ENCODE peak calls at places on chromosomes 16 and 17, in seven cellular contexts. J, G, C, Y, M, L and T are unnamed samples.

GRCh38 chr17:61097786-61098185 is 301.9 kb upstream of the TBX2 start:
- DNase-seq in J (no peak), G (no peak), C (no peak), Y (no peak), M (no peak), L (no peak), T (no peak)

GRCh38 chr16:87959391-87959968 is 8.2 kb downstream of the BANP start:
- DNase-seq in J (no peak), G (no peak), C (no peak), Y (no peak), M (no peak), L (no peak), T (no peak)

GRCh38 chr16:86517652-86518258 is 7.4 kb downstream of the FOXF1 start:
- DNase-seq in J (peak; percentile 53), G (peak; percentile 37), C (peak; percentile 46), Y (peak; percentile 84), M (no peak), L (no peak), T (peak; percentile 68)

GRCh38 chr16:2019500-2019899 is at the start of gene NPW:
- DNase-seq in J (no peak), G (no peak), C (no peak), Y (no peak), M (no peak), L (no peak), T (no peak)

GRCh38 chr16:87713469-87714229 is 52.1 kb downstream of the KLHDC4 start:
- DNase-seq in J (no peak), G (no peak), C (no peak), Y (no peak), M (no peak), L (peak; percentile 31), T (no peak)

GRCh38 chr16:81625544-81626152 is 153.4 kb upstream of the PLCG2 start:
- DNase-seq in J (peak; percentile 78), G (peak; percentile 62), C (peak; percentile 68), Y (no peak), M (no peak), L (no peak), T (peak; percentile 40)

GRCh38 chr17:42779942-42780815 is at the start of gene WNK4:
- DNase-seq in J (no peak), G (no peak), C (no peak), Y (no peak), M (no peak), L (no peak), T (no peak)

GRCh38 chr16:48932216-48932855 is 322.4 kb upstream of the N4BP1 start:
- DNase-seq in J (no peak), G (no peak), C (no peak), Y (no peak), M (no peak), L (no peak), T (no peak)

GRCh38 chr17:75588546-75589016 is 981 bp downstream of the MYO15B start:
- DNase-seq in J (no peak), G (no peak), C (peak; percentile 13), Y (no peak), M (no peak), L (no peak), T (peak; percentile 44)

GRCh38 chr17:83086907-83087787 is 7.7 kb downstream of the METRNL start:
- DNase-seq in J (no peak), G (no peak), C (no peak), Y (no peak), M (no peak), L (no peak), T (no peak)

GRCh38 chr16:48317614-48318013 is 67.6 kb downstream of the SIAH1 start:
- DNase-seq in J (peak; percentile 24), G (no peak), C (peak; percentile 36), Y (no peak), M (no peak), L (no peak), T (no peak)

GRCh38 chr16:24298539-24298938 is 42.4 kb downstream of the CACNG3 start:
- DNase-seq in J (no peak), G (no peak), C (no peak), Y (no peak), M (no peak), L (no peak), T (no peak)

GRCh38 chr17:32317353-32317752 is 24.6 kb downstream of the C17orf75 start:
- DNase-seq in J (no peak), G (no peak), C (no peak), Y (no peak), M (no peak), L (no peak), T (no peak)

GRCh38 chr17:65723356-65723928 is 162.0 kb upstream of the AXIN2 start:
- DNase-seq in J (no peak), G (no peak), C (no peak), Y (no peak), M (no peak), L (no peak), T (no peak)

GRCh38 chr17:82152114-82152513 is 54.1 kb upstream of the FASN start:
- DNase-seq in J (no peak), G (no peak), C (no peak), Y (no peak), M (no peak), L (no peak), T (no peak)